ENCODE peak calls at places on chromosomes 1 and 21, in four cellular contexts. T is psoas muscle, V is fibroblast of lung, J is heart left ventricle. N is an unnamed sample.

GRCh38 chr1:174874337-174875053 is 125.3 kb upstream of the CACYBP start:
- DNase-seq in J (no peak), T (no peak), V (no peak), N (no peak)

GRCh38 chr1:51568231-51568935 is 48.5 kb upstream of the OSBPL9 start:
- DNase-seq in T (no peak), J (no peak), V (no peak), N (no peak)

GRCh38 chr1:230641346-230641745 is 935 bp upstream of the COG2 start:
- DNase-seq in T (no peak), V (peak; percentile 66), J (no peak), N (no peak)

GRCh38 chr1:12172042-12172851 is 5.5 kb downstream of the TNFRSF1B start:
- DNase-seq in J (no peak), T (no peak), V (no peak), N (no peak)

GRCh38 chr1:98104285-98104684 is 183.5 kb upstream of the DPYD start:
- DNase-seq in T (no peak), V (peak; percentile 79), J (no peak), N (no peak)

GRCh38 chr1:84632142-84632541 is 57.9 kb upstream of the CTBS start:
- DNase-seq in J (no peak), V (no peak), T (no peak), N (no peak)

GRCh38 chr1:167713330-167714081 is 8.3 kb upstream of the MPZL1 start:
- DNase-seq in T (peak; percentile 33), V (peak; percentile 43), J (peak; percentile 67), N (no peak)

GRCh38 chr1:154405762-154406571 is 824 bp downstream of the IL6R start:
- DNase-seq in T (peak; percentile 91), V (peak; percentile 54), J (peak; percentile 87), N (peak; percentile 86)

GRCh38 chr1:169509354-169509753 is 23.6 kb upstream of the SLC19A2 start:
- DNase-seq in V (no peak), T (no peak), J (no peak), N (no peak)

GRCh38 chr1:204574856-204575145 is 58.6 kb downstream of the MDM4 start:
- DNase-seq in T (no peak), V (no peak), J (no peak), N (peak; percentile 67)

GRCh38 chr1:201408176-201408814 is 9.2 kb upstream of the LAD1 start:
- DNase-seq in V (peak; percentile 52), T (peak; percentile 82), J (peak; percentile 86), N (peak; percentile 85)

DNA sequence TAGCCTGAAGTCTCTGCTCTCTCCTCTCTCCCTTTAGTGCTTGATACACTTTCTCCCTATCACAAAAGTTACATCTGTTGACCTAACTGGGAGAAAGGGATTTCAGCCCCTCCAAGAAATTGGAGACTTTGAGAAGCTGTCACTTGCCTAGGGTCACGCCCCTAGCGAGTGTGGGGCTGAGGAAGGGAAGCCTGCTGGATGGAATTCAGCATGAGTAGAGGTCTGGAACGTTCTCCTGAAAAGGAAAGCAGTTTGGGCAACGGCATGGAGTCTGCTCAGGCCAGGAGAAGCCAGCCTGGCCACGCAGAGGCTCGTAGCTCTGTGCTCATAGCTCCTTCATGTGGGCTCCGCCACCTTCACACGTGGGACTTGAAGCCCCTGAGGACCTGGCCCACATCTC is 22.4 kb downstream of the COL16A1 start:
- DNase-seq in T (no peak), J (no peak), V (no peak), N (no peak)
- H3K27me3 ChIP-seq in T (no peaks in the 10 kb centered on the region), J (no peaks in the 10 kb centered on the region), V (no peaks in the 10 kb centered on the region), N (no peaks in the 10 kb centered on the region)

DNA sequence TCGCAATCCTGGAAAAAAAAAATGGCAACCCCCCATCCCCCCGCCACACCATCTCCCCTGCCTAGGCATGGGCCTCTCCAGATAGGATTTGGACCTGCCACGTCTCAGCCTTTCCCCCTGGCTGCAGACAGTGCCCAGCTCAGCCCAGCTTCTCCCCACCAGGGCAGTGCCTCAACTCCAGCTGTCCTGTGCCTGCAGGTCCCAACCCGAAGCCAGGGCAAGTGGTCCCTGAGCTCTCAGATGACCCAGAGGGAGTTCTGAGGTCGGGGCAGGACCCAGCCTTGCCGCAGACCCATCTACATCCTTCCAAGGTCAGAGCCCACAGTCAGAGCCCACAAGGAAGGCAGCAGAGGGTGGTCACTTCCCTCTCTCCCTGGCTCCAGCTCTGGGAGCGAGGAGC is 86.7 kb upstream of the POU3F1 start:
- DNase-seq in T (no peak), V (no peak), J (no peak), N (no peak)
- H3K4me1 ChIP-seq in T (peaks cover 16% of the 10 kb centered on the region), V (no peaks in the 10 kb centered on the region), J (no peaks in the 10 kb centered on the region), N (peaks cover 28% of the 10 kb centered on the region)

DNA sequence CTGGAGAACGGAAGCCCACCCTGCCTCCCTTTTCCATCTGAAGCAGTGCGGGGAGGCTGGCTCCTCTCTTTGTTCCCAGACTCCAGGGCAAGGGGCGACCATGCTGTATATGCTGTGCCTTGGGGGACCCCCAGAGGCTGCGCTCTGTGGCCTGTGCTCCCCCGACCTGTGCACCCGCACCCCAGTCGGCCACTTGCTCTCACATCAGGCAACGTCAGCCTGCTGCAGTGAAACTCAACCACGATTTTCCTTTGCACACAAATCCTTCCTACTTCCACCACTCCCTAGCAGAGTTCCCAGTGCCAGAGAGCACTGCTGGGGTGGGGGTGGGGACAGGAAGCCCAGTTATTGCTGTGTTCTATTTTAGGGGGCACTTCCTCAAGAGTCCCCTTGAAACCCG is 52.5 kb downstream of the SIM2 start:
- DNase-seq in J (no peak), V (no peak), T (no peak), N (no peak)
- H3K27ac ChIP-seq in J (no peak overlapping the region), V (no peak overlapping the region), T (no peak overlapping the region), N (peak overlapping the region; percentile 41)

GRCh38 chr1:47448462-47449233 is 10.8 kb downstream of the FOXD2 start:
- DNase-seq in V (no peak), J (no peak), T (no peak), N (no peak)

GRCh38 chr1:47450606-47451005 is 12.8 kb downstream of the FOXD2 start:
- DNase-seq in V (no peak), T (no peak), J (no peak), N (no peak)

GRCh38 chr1:47449702-47450552 is 12.1 kb downstream of the FOXD2 start:
- DNase-seq in T (peak; percentile 37), J (peak; percentile 70), V (no peak), N (peak; percentile 31)

GRCh38 chr1:47456250-47456649 is 18.4 kb downstream of the FOXD2 start:
- DNase-seq in J (no peak), T (no peak), V (no peak), N (no peak)

DNA sequence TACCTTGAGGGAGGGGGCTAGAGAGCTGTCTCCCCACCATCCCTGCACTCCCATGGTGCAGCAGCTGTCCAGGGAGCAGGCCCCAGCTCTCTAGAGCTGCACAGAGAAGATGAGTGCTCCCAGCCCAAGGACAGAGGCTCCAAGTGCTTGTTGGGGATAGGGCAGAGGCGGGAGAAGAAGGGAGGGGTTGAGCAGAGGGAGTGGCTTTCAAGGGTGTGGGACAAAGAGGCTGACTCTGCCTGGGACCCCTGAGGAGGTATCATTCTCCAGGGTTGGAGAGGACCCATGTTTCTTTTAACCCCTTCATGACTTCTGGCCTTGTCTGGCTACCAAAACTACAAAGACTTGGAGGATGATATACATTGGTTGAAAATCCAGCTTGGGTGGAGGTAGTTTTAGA is 14.6 kb downstream of the FOXD2 start:
- DNase-seq in V (no peak), T (no peak), J (no peak), N (no peak)
- H3K27me3 ChIP-seq in V (peaks cover 13% of the 10 kb centered on the region), T (peaks cover 17% of the 10 kb centered on the region), J (peaks cover 53% of the 10 kb centered on the region), N (peaks cover 100% of the 10 kb centered on the region)

GRCh38 chr1:218703836-218704235 is 358.7 kb downstream of the TGFB2 start:
- DNase-seq in V (no peak), J (no peak), T (no peak), N (no peak)

GRCh38 chr1:218699411-218699810 is 354.3 kb downstream of the TGFB2 start:
- DNase-seq in T (no peak), V (no peak), J (no peak), N (no peak)

GRCh38 chr1:218702808-218703207 is 357.7 kb downstream of the TGFB2 start:
- DNase-seq in V (no peak), J (no peak), T (no peak), N (no peak)

GRCh38 chr1:218700666-218701065 is 355.5 kb downstream of the TGFB2 start:
- DNase-seq in J (no peak), T (no peak), V (no peak), N (no peak)

DNA sequence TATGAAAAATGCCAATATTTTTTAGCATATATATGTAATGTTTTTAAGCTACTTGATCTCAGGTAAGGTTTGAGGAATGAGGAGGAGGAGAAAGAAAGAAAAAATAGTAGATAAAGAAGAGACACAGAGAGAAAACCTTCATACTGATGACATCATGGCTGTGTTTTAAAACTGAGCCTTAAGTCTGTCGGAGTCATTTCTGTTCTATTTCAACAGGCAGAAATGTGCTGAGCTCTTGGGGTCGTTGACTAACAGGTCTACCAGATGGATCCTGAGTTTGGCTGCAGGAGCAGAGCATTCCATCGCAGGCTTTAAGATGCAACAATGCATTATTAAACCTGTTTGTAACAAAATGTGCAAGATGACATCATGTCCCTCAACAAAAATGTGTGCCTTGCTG is 356.0 kb downstream of the TGFB2 start:
- DNase-seq in T (no peak), J (no peak), V (no peak), N (no peak)
- H3K4me1 ChIP-seq in T (no peaks in the 10 kb centered on the region), J (no peaks in the 10 kb centered on the region), V (peaks cover 7% of the 10 kb centered on the region), N (no peaks in the 10 kb centered on the region)

N was measured in left ventricle myocardium inferior.